ENCODE peak calls at places on chromosome 17, in seven cellular contexts. A is HAP-1; W is T-helper 2 cell; J is activated CD4-positive, alpha-beta T cell treated with anti-CD3 and anti-CD28 coated beads for 36 hours; S is activated T-cell treated with anti-CD3 and anti-CD28 coated beads, Interleukin-2, amount 50 U/mL, for 1 hour; N is iPS DF 6.9; Q is colonic mucosa. O is an unnamed sample.

GRCh38 chr17:76578376-76578775 is 7.3 kb downstream of the ST6GALNAC2 start:
- DNase-seq in A (no peak), W (no peak), J (no peak), S (no peak), N (no peak), Q (peak; percentile 34), O (no peak)

GRCh38 chr17:5499790-5500189 is 13.4 kb downstream of the MIS12 start:
- DNase-seq in A (no peak), W (no peak), J (no peak), S (no peak), N (no peak), Q (no peak), O (no peak)

GRCh38 chr17:82043507-82043906 is 6.0 kb upstream of the DCXR start:
- DNase-seq in A (no peak), W (no peak), J (no peak), S (no peak), N (no peak), Q (no peak), O (no peak)

GRCh38 chr17:17078832-17079231 is 36.6 kb downstream of the MPRIP start:
- DNase-seq in A (no peak), W (no peak), J (no peak), S (no peak), N (no peak), Q (no peak), O (no peak)

GRCh38 chr17:80248001-80248893 is 12.4 kb upstream of the RNF213 start:
- DNase-seq in A (no peak), W (no peak), J (no peak), S (no peak), N (no peak), Q (no peak), O (no peak)

GRCh38 chr17:75507712-75508111 is 7.6 kb downstream of the CASKIN2 start:
- DNase-seq in A (no peak), W (no peak), J (no peak), S (no peak), N (no peak), Q (no peak), O (no peak)

GRCh38 chr17:78664476-78665384 is 87.5 kb upstream of the DNAH17 start:
- DNase-seq in A (no peak), W (no peak), J (no peak), S (no peak), N (no peak), Q (no peak), O (peak; percentile 56)

GRCh38 chr17:17859909-17860760 is 23.3 kb upstream of the SREBF1 start:
- DNase-seq in A (peak; percentile 48), W (peak; percentile 60), J (peak; percentile 83), S (peak; percentile 78), N (no peak), Q (peak; percentile 75), O (peak; percentile 88)

GRCh38 chr17:65345261-65346060 is 208.3 kb downstream of the RGS9 start:
- DNase-seq in A (no peak), W (no peak), J (peak; percentile 32), S (peak; percentile 40), N (no peak), Q (no peak), O (no peak)

GRCh38 chr17:7837375-7838290 is 3.6 kb downstream of the KDM6B start:
- DNase-seq in A (peak; percentile 30), W (no peak), J (no peak), S (no peak), N (no peak), Q (no peak), O (peak; percentile 61)

GRCh38 chr17:31388770-31389672 is 2.5 kb upstream of the RAB11FIP4 start:
- DNase-seq in A (no peak), W (peak; percentile 25), J (peak; percentile 63), S (peak; percentile 61), N (no peak), Q (no peak), O (peak; percentile 79)

GRCh38 chr17:15513058-15513858 is 45.8 kb upstream of the CDRT4 start:
- DNase-seq in A (no peak), W (no peak), J (no peak), S (no peak), N (no peak), Q (no peak), O (no peak)

GRCh38 chr17:69492410-69493071 is 78.0 kb downstream of the MAP2K6 start:
- DNase-seq in A (no peak), W (no peak), J (no peak), S (no peak), N (peak; percentile 25), Q (no peak), O (no peak)

GRCh38 chr17:44779211-44780025 is 20.6 kb downstream of the ADAM11 start:
- DNase-seq in A (peak; percentile 64), W (peak; percentile 73), J (peak; percentile 91), S (peak; percentile 87), N (no peak), Q (peak; percentile 82), O (peak; percentile 94)

GRCh38 chr17:18954321-18954720 is 2.4 kb downstream of the SLC5A10 start:
- DNase-seq in A (no peak), W (no peak), J (no peak), S (no peak), N (no peak), Q (no peak), O (no peak)

GRCh38 chr17:81928497-81929252 is 1.1 kb upstream of the MAFG start:
- DNase-seq in A (no peak), W (no peak), J (no peak), S (no peak), N (no peak), Q (no peak), O (no peak)

O was measured in activated effector memory CD4-positive, alpha-beta T cell treated with anti-CD3 and anti-CD28 coated beads, Interleukin-2, amount 50 U/mL, for 16 hours.